ENCODE peak calls at places on chromosomes 16 and 17, in four cellular contexts. C is AG04450, R is mesenchymal stem cell, U is substantia nigra. F is an unnamed sample.

GRCh38 chr16:29743827-29744531 is 1.8 kb downstream of the C16orf54 start:
- DNase-seq in C (no peak), R (no peak), U (no peak), F (no peak)

GRCh38 chr16:77965346-77965745 is 57.0 kb upstream of the CLEC3A start:
- DNase-seq in C (no peak), R (peak), U (no peak), F (no peak)

GRCh38 chr16:1428511-1428910 is 2.4 kb upstream of the PERCC1 start:
- DNase-seq in C (no peak), R (peak), U (no peak), F (peak)

GRCh38 chr16:2163211-2163881 is 7.8 kb downstream of the TRAF7 start:
- DNase-seq in C (no peak), R (no peak), U (no peak), F (no peak)

GRCh38 chr16:11118479-11118878 is 137.5 kb downstream of the SOCS1 start:
- DNase-seq in C (no peak), R (peak), U (no peak), F (no peak)

GRCh38 chr17:82935944-82936767 is 96.3 kb upstream of the ZNF750 start:
- DNase-seq in C (no peak), R (no peak), U (no peak), F (no peak)

GRCh38 chr17:47618416-47618815 is 31.3 kb upstream of the KPNB1 start:
- DNase-seq in C (no peak), R (peak), U (no peak), F (peak)

GRCh38 chr17:42895185-42895555 is 5.4 kb upstream of the G6PC1 start:
- DNase-seq in C (peak), R (peak), U (no peak), F (peak)

GRCh38 chr17:540632-541031 is 174.0 kb downstream of the VPS53 start:
- DNase-seq in C (no peak), R (no peak), U (no peak), F (no peak)

GRCh38 chr17:45709889-45710288 is 74.2 kb upstream of the CRHR1 start:
- DNase-seq in C (no peak), R (no peak), U (no peak), F (no peak)

GRCh38 chr17:60141111-60142018 is 8.4 kb upstream of the CA4 start:
- DNase-seq in C (no peak), R (peak), U (no peak), F (no peak)

GRCh38 chr17:46950997-46951621 is 27.9 kb downstream of the RPRML start:
- DNase-seq in C (no peak), R (no peak), U (no peak), F (no peak)

GRCh38 chr17:58535431-58535830 is 21.0 kb upstream of the MTMR4 start:
- DNase-seq in C (no peak), R (peak), U (no peak), F (no peak)

GRCh38 chr16:12283596-12283995 is 307.1 kb downstream of the SNX29 start:
- DNase-seq in C (no peak), R (no peak), U (no peak), F (no peak)

GRCh38 chr16:84084570-84085270 is 32.0 kb downstream of the MBTPS1 start:
- DNase-seq in C (peak), R (peak), U (no peak), F (peak)

GRCh38 chr17:37791434-37791833 is 46.6 kb upstream of the HNF1B start:
- DNase-seq in C (no peak), R (peak), U (no peak), F (peak)

GRCh38 chr17:36550491-36551417 is 6.0 kb downstream of the GGNBP2 start:
- DNase-seq in C (no peak), R (no peak), U (no peak), F (no peak)

GRCh38 chr17:80596760-80597608 is 52.3 kb downstream of the RPTOR start:
- DNase-seq in C (no peak), R (no peak), U (no peak), F (no peak)

GRCh38 chr17:51857052-51857593 is 301.4 kb downstream of the CA10 start:
- DNase-seq in C (no peak), R (no peak), U (no peak), F (no peak)

GRCh38 chr17:69492410-69493071 is 78.0 kb downstream of the MAP2K6 start:
- DNase-seq in C (peak), R (peak), U (no peak), F (no peak)

GRCh38 chr17:55454906-55455474 is 33.4 kb upstream of the MMD start:
- DNase-seq in C (peak), R (peak), U (no peak), F (no peak)

GRCh38 chr16:82801361-82801760 is 174.6 kb downstream of the CDH13 start:
- DNase-seq in C (no peak), R (peak), U (no peak), F (peak)

GRCh38 chr17:2391597-2392251 is 9.1 kb downstream of the MNT start:
- DNase-seq in C (no peak), R (no peak), U (no peak), F (no peak)

GRCh38 chr17:3956983-3957382 is 7.3 kb downstream of the ATP2A3 start:
- DNase-seq in C (no peak), R (no peak), U (no peak), F (no peak)

GRCh38 chr17:62179525-62180161 is 114.6 kb upstream of the MED13 start:
- DNase-seq in C (no peak), R (peak), U (no peak), F (peak)

GRCh38 chr16:592518-593306 is 2.8 kb downstream of the RAB40C start:
- DNase-seq in C (no peak), R (peak), U (no peak), F (no peak)

GRCh38 chr16:3819741-3820724 is 60.5 kb downstream of the CREBBP start:
- DNase-seq in C (peak), R (peak), U (no peak), F (peak)

GRCh38 chr17:10352866-10353265 is 19.9 kb downstream of the MYH13 start:
- DNase-seq in C (no peak), R (no peak), U (no peak), F (no peak)

GRCh38 chr17:49997256-49997735 is 2.3 kb upstream of the DLX3 start:
- DNase-seq in C (no peak), R (no peak), U (no peak), F (no peak)

GRCh38 chr16:946048-946395 is 24.8 kb downstream of the LMF1 start:
- DNase-seq in C (no peak), R (no peak), U (no peak), F (no peak)

GRCh38 chr17:44543213-44543904 is 13.9 kb upstream of the FZD2 start:
- DNase-seq in C (peak), R (peak), U (no peak), F (no peak)

GRCh38 chr17:549197-550040 is 165.2 kb downstream of the VPS53 start:
- DNase-seq in C (peak), R (peak), U (no peak), F (peak)

GRCh38 chr16:4976611-4977145 is 18.5 kb downstream of the SEC14L5 start:
- DNase-seq in C (no peak), R (no peak), U (no peak), F (no peak)

GRCh38 chr17:37177234-37177633 is 198.6 kb upstream of the C17orf78 start:
- DNase-seq in C (no peak), R (no peak), U (no peak), F (no peak)

GRCh38 chr16:13099822-13100221 is 198.4 kb downstream of the SHISA9 start:
- DNase-seq in C (no peak), R (no peak), U (no peak), F (no peak)

GRCh38 chr16:66696669-66697630 is at the start of gene CMTM4:
- DNase-seq in C (peak), R (peak), U (peak), F (peak)
- H3K27ac ChIP-seq in C (no peak), R (no peak), U (peak), F (no peak)

GRCh38 chr17:18117533-18117932 is 9.0 kb downstream of the MYO15A start:
- DNase-seq in C (no peak), R (no peak), U (no peak), F (no peak)
- H3K27ac ChIP-seq in C (peak), R (no peak), U (no peak), F (no peak)

DNA sequence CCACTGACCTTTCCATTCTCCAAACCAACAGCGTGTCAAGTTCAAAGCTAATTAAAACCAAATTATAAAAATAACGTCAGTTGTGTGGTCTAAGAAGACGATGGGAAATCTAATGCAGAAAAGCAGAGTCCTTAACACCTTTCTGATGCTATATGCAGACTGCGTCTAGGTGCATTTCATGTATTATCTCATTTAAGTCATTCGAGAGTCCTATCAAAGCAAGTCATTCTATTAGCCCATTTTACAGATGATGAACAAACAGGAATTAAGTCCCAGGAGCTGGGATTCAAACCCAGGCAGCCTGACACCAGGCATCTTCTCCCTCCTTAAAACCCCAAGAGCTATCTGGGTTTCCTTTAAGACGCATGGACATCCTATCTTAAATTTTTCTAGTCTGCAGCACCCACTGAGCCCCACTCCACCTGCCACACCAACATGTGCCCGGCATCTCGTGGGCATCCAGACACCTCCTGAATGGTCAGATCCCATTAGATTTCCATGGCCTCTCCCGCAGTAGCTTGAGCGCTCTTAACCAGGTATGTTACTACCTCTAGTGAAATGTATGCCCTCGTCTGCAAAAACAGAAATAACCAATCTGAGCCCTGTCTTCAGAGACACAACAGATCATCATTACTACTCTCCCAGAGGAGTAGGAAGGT is 115.1 kb downstream of the ZFHX3 start:
- DNase-seq in C (no peak), R (no peak), U (no peak), F (no peak)
- H3K27ac ChIP-seq in C (no peak), R (no peak), U (no peak), F (no peak)

GRCh38 chr17:66317629-66318028 is 15.2 kb downstream of the PRKCA start:
- DNase-seq in C (no peak), R (no peak), U (no peak), F (no peak)
- H3K27ac ChIP-seq in C (no peak), R (no peak), U (no peak), F (no peak)

DNA sequence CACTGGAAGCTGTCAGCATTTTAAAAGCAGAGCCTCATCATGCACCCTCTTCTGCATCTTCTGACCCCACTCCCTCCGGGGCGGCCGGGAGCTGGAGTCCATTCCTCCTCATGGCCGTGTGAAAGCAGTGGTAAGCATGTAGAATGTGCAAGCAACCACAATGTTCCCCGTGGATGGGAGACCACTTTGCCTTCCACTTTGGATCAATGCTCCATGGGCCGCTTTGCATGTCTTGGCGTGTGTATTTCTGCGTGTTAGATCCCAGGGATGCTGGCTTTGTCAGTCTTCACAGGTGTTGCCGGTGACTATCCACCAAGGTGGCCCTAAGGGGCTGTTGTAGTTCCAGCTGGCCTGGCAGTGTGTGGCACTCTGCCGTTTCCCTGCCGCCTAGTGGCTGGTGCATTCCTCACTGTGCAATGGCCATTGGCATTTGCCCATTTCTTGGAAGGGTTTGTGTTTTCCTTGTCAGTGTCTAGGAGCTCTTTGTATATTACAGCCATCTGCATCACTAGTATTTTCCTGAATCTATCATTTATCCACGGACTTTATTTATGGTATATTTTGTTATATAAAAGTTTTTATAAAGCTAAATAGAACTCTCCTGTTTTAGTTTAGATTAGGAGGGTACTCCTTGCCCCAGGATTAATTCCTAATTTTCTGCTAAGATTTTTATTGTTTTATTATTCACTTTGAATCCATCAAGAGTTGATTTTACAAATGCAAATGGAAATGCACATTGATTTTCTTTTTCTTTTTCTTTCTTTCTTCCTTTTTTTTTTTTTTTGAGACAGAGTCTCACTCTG is 5.8 kb upstream of the ALDH3A1 start:
- DNase-seq in C (no peak), R (no peak), U (peak), F (no peak)
- H3K27ac ChIP-seq in C (peak), R (peak), U (peak), F (peak)

DNA sequence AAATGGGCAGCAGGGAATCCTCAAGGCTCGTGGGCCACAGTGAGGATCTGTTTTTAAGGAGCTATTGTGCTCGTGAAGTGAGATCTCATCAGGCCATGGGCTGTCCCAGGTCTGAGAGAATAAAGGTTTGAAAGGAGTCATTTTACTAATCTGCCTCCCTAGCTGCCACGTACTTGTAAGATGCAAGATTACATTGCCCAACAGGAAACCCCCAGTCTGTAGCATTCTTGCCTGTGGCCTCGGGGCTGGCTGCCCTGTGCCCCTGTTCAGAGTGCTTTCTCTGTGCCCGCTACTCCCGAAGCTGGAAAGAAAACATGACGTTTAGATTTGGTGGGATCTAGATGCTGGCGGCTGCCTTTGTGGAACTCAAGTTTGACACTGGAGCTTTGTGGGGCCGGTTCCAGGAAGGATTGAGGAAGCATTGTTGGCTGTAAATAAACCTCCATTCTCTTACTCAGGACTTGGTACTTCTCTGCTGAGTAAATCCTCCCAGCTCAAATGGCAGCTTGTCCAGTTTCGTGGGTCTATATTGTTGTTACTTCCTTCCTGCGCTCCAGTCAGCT is 21.2 kb downstream of the SAP30BP start:
- DNase-seq in C (no peak), R (peak), U (no peak), F (peak)
- H3K27ac ChIP-seq in C (no peak), R (no peak), U (peak), F (peak)

GRCh38 chr16:57374067-57374534 is 1.8 kb downstream of the CX3CL1 start:
- DNase-seq in C (no peak), R (no peak), U (no peak), F (no peak)

GRCh38 chr16:57367111-57367752 is 5.1 kb upstream of the CX3CL1 start:
- DNase-seq in C (no peak), R (no peak), U (no peak), F (peak)

GRCh38 chr16:57373117-57373947 is 1.0 kb downstream of the CX3CL1 start:
- DNase-seq in C (no peak), R (no peak), U (no peak), F (no peak)

GRCh38 chr16:57372372-57373116 is at the start of gene CX3CL1:
- DNase-seq in C (no peak), R (peak), U (peak), F (peak)

GRCh38 chr16:57371494-57372371 is 557 bp upstream of the CX3CL1 start:
- DNase-seq in C (no peak), R (no peak), U (no peak), F (no peak)
- H3K27ac ChIP-seq in C (no peak), R (peak), U (no peak), F (no peak)

GRCh38 chr17:28334666-28335200 is 539 bp downstream of the IFT20 start:
- DNase-seq in C (no peak), R (no peak), U (no peak), F (no peak)

GRCh38 chr17:28333083-28333746 is 2.1 kb downstream of the IFT20 start:
- DNase-seq in C (no peak), R (peak), U (no peak), F (no peak)

GRCh38 chr17:28335201-28335958 is at the start of the genes IFT20 and TNFAIP1:
- DNase-seq in C (peak), R (peak), U (peak), F (peak)

GRCh38 chr17:28335959-28336871 is 654 bp downstream of the TNFAIP1 start:
- DNase-seq in C (peak), R (peak), U (no peak), F (peak)

GRCh38 chr17:28334176-28334575 is 1.1 kb downstream of the IFT20 start:
- DNase-seq in C (no peak), R (peak), U (no peak), F (peak)
- H3K27ac ChIP-seq in C (no peak), R (no peak), U (no peak), F (peak)

DNA sequence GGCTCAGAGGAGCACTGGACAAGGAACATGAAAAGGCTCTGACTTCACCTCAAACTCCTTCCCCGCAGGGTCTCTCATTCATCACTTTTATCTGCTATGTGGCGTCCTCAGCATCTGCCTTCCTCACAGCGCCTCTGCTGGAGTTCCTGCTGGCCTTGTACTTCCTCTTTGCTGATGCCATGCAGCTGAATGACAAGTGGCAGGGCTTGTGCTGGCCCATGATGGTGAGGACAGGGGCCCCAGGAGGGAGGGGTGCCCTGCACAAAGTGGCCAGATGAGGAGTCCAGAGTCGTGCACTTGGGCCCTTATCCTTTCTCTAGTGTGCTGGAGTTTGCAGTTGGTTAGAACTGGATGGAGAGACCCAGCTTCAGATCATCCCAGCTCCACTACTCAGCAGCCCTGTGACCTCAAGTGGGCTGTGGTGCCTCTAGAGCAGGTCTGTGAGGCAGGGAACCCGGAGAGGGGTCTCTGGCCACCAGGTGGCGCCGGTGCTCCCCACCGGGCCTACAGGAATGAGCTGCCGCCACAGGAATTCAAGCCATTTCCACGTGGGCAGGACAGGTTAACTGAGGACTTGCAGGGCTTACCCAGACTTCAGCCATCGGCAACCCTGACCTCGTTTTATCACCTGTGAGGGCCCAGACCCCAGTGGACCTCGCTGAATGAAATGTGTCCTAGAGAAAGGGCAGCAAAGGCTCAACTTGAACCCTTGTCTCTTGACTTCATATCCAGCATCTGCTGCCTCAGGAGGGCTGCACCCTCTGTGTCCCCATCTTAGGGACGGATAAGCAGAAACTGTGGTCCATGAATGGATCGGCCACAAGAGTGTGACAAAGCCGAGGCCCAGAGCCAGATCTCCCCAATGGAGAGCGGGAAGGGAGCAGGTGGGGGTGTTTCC is 4.0 kb downstream of the CMTM3 start:
- DNase-seq in C (peak), R (peak), U (no peak), F (peak)
- H3K27ac ChIP-seq in C (peak), R (peak), U (peak), F (peak)

DNA sequence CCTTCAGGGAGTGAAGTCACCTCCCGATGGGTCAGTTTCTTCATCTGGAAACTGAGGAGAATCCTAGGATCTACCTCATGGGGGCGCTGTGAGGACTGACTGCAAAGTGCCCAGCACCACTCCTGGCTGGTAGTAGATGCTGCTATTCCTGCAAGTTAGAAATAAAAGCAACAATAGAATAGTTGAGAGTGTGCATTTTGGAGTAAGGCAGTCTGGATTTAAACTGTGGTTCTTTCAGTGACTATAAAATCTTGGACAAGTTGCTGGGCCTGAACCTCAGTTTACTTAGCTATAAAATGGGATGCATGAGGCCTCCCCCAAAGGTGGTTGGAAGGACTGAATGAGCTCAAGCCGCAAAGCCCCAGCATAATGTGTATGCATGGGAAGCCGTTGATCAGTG is 70.6 kb downstream of the CYB5B start:
- DNase-seq in C (no peak), R (no peak), U (no peak), F (peak)
- H3K27ac ChIP-seq in C (no peak), R (no peak), U (no peak), F (no peak)